ENCODE peak calls at places on chromosomes 1 and 21, in four cellular contexts. W is breast epithelium, R is pancreas, B is left lung. Q is an unnamed sample.

GRCh38 chr1:16396591-16396990 is 29.5 kb downstream of the SZRD1 start:
- DNase-seq in W (peak), B (peak), R (no peak), Q (no peak)

GRCh38 chr1:215279682-215280081 is 197.1 kb downstream of the KCNK2 start:
- DNase-seq in W (no peak), B (no peak), R (no peak), Q (no peak)

GRCh38 chr21:21103692-21104091 is 105.5 kb downstream of the NCAM2 start:
- DNase-seq in R (no peak), B (no peak), W (no peak), Q (no peak)

GRCh38 chr1:175941164-175941563 is 197.8 kb upstream of the TNR start:
- DNase-seq in B (no peak), W (no peak), R (no peak), Q (no peak)

GRCh38 chr1:17844146-17844826 is 89.2 kb downstream of the ACTL8 start:
- DNase-seq in R (no peak), W (no peak), B (no peak), Q (no peak)

GRCh38 chr1:202107321-202107761 is 15.4 kb upstream of the GPR37L1 start:
- DNase-seq in B (peak), W (peak), R (peak), Q (no peak)

GRCh38 chr1:7679873-7680790 is 91.0 kb upstream of the VAMP3 start:
- DNase-seq in B (no peak), W (no peak), R (peak), Q (no peak)

GRCh38 chr1:241647658-241648057 is 4.4 kb upstream of the WDR64 start:
- DNase-seq in B (no peak), R (no peak), W (no peak), Q (no peak)

GRCh38 chr21:35147439-35147838 is 98.3 kb upstream of the RUNX1 start:
- DNase-seq in W (no peak), B (no peak), R (no peak), Q (no peak)

GRCh38 chr1:150567717-150568561 is 11.5 kb downstream of the MCL1 start:
- DNase-seq in B (peak), W (peak), R (peak), Q (peak)

GRCh38 chr1:201503397-201504176 is 3.3 kb downstream of the CSRP1 start:
- DNase-seq in B (peak), W (peak), R (no peak), Q (peak)

GRCh38 chr1:204128464-204128963 is 23.3 kb downstream of the ETNK2 start:
- DNase-seq in R (no peak), B (no peak), W (no peak), Q (no peak)

GRCh38 chr1:8476021-8476420 is 158.1 kb downstream of the SLC45A1 start:
- DNase-seq in R (no peak), W (no peak), B (no peak), Q (no peak)

GRCh38 chr1:222529916-222530315 is 18.0 kb downstream of the HHIPL2 start:
- DNase-seq in B (no peak), R (no peak), W (no peak), Q (no peak)

GRCh38 chr1:200437556-200438203 is 27.8 kb upstream of the ZNF281 start:
- DNase-seq in R (no peak), B (no peak), W (no peak), Q (no peak)

GRCh38 chr21:15514073-15514946 is 215.5 kb upstream of the USP25 start:
- DNase-seq in B (no peak), W (no peak), R (no peak), Q (no peak)

GRCh38 chr1:206885341-206886060 is 11.7 kb upstream of the IL24 start:
- DNase-seq in B (no peak), W (peak), R (no peak), Q (no peak)

GRCh38 chr1:236159704-236160539 is 17.6 kb downstream of the GPR137B start:
- DNase-seq in R (no peak), W (no peak), B (no peak), Q (no peak)

GRCh38 chr21:14985306-14985705 is 79.5 kb downstream of the NRIP1 start:
- DNase-seq in R (no peak), W (no peak), B (no peak), Q (no peak)

GRCh38 chr1:59485171-59485570 is 188.3 kb downstream of the FGGY start:
- DNase-seq in B (no peak), W (no peak), R (no peak), Q (no peak)

GRCh38 chr1:59480188-59480888 is 183.4 kb downstream of the FGGY start:
- DNase-seq in B (no peak), W (no peak), R (no peak), Q (no peak)

GRCh38 chr1:59478822-59479221 is 181.9 kb downstream of the FGGY start:
- DNase-seq in B (no peak), R (no peak), W (no peak), Q (no peak)

GRCh38 chr1:59484090-59484489 is 187.2 kb downstream of the FGGY start:
- DNase-seq in R (no peak), B (no peak), W (no peak), Q (no peak)

GRCh38 chr1:59481915-59482505 is 185.1 kb downstream of the FGGY start:
- DNase-seq in W (no peak), B (no peak), R (no peak), Q (no peak)
- H3K27ac ChIP-seq in W (no peak), B (no peak), R (no peak), Q (no peak)

GRCh38 chr1:235083589-235084323 is 44.9 kb downstream of the TOMM20 start:
- DNase-seq in B (peak), R (peak), W (peak), Q (peak)
- H3K4me3 ChIP-seq in B (peak), R (peak), W (peak), Q (peak)

GRCh38 chr21:45848805-45849204 is 132.8 kb upstream of the COL6A1 start:
- DNase-seq in W (no peak), R (no peak), B (no peak), Q (no peak)
- H3K27ac ChIP-seq in W (no peak), R (no peak), B (no peak), Q (no peak)

DNA sequence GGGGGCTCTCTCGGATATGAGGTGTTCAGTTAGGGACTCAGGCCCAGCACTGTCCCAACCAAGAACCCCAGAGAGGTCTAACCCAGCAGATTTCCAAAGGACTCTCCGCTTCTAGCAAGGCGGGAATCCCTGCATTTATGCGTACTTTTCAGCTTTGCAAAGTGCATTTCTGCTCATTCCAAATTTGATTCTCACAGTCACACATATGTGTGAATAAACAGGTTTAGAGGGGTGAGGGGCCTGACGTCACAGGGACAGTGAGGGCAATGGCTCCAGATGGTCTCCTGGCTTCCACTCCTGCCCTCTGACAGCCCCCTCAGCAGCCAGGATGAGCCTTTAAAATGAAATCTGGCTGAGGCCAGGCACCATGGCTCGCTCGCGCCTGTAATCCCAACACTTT is 921 bp upstream of the ECE1 start:
- DNase-seq in W (no peak), R (no peak), B (no peak), Q (no peak)
- H3K4me3 ChIP-seq in W (peak), R (no peak), B (no peak), Q (no peak)

DNA sequence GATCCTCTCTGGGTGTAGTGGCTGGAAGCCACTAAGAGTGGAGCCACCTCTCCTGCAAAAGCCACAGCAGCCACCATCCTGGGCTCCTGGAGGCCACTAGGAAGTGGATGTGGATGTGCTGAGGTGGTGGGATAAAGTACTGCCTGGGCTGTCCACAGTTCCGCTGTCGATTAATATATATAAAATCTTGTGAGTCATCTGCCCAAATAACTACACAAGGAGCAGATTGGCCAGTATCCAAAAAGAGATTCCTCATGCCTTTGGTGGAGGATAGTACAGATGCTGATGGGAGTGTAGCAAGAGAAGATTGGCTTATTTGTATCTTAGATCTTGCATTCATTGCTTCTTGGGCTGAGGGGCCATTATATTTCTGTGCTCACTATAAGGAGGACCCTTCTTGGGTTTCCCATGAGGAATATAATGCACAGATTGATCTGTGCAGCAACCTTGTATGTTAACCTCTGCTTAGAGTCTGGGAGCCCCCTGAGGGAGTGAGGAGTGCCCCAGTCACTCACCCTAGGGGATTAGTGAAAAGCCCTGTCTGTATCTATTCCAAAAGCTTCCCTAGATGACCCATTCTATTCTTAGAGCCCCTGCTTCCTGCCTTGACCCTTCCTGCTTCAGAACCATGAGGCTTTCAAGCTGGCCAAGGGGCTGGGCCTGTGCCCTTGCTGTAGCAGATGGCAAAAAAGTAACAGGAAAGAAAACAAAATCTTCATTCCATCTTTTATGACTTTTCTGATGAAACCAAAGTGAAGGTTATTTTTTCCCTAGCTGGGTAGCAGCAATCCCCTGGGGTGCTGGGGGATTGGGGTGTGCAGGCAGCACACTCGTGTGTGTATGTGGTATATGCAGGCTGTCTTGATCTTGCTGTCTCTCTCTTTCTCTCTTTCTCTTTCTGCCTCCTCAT is 31.8 kb downstream of the RCSD1 start:
- DNase-seq in W (no peak), R (no peak), B (no peak), Q (no peak)
- H3K27ac ChIP-seq in W (peak), R (no peak), B (peak), Q (no peak)

GRCh38 chr1:24319962-24320361 is 805 bp downstream of the GRHL3 start:
- DNase-seq in W (no peak), B (no peak), R (no peak), Q (no peak)

GRCh38 chr1:24321150-24321549 is 2.0 kb downstream of the GRHL3 start:
- DNase-seq in W (no peak), B (no peak), R (no peak), Q (no peak)

GRCh38 chr1:24318238-24318987 is 744 bp upstream of the GRHL3 start:
- DNase-seq in R (no peak), W (no peak), B (no peak), Q (no peak)

GRCh38 chr1:24317081-24317480 is 2.1 kb upstream of the GRHL3 start:
- DNase-seq in B (no peak), R (no peak), W (peak), Q (no peak)

GRCh38 chr1:24318988-24319863 is at the start of gene GRHL3:
- DNase-seq in R (peak), W (peak), B (peak), Q (no peak)
- H3K4me3 ChIP-seq in R (peak), W (peak), B (no peak), Q (no peak)

GRCh38 chr1:28126778-28127430 is 38.5 kb upstream of the EYA3 start:
- DNase-seq in B (no peak), W (no peak), R (no peak), Q (no peak)
- H3K27ac ChIP-seq in B (peak), W (no peak), R (no peak), Q (peak)

GRCh38 chr1:226181996-226182714 is 4.4 kb downstream of the ACBD3 start:
- DNase-seq in W (no peak), B (peak), R (no peak), Q (no peak)

GRCh38 chr1:226185153-226186036 is 1.1 kb downstream of the ACBD3 start:
- DNase-seq in W (no peak), R (no peak), B (no peak), Q (no peak)

GRCh38 chr1:226187019-226187322 is 430 bp upstream of the ACBD3 start:
- DNase-seq in W (no peak), R (no peak), B (no peak), Q (no peak)

GRCh38 chr1:226186124-226187018 is at the start of gene ACBD3:
- DNase-seq in R (peak), B (peak), W (peak), Q (peak)

DNA sequence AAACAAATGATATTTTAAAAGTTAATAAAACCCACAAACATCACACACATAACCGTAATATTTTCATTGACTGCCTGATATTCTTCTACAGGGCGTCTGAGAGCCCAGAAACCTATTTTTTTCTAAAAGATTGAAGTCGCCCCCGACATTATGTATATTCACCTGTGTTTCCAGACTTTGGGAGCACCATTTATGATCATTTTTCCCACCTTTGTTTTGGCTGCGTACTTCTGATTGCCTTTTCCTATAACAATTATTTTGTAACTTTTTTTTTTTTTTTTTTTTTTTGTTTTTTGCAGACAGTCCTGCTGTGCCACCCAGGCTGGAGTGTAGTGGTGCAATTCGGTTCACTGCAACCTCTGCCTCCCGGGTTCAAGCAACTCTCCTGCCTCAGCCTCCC is 839 bp upstream of the ACBD3 start:
- DNase-seq in B (no peak), R (no peak), W (no peak), Q (no peak)
- H3K4me3 ChIP-seq in B (peak), R (peak), W (peak), Q (peak)

GRCh38 chr1:45608475-45609156 is 15.2 kb downstream of the CCDC17 start:
- DNase-seq in B (no peak), R (no peak), W (no peak), Q (no peak)
- H3K27ac ChIP-seq in B (peak), R (no peak), W (peak), Q (no peak)

GRCh38 chr21:46255166-46255565 is 26.6 kb upstream of the LSS start:
- DNase-seq in W (no peak), B (no peak), R (no peak), Q (no peak)

GRCh38 chr21:46255758-46256337 is 27.3 kb upstream of the LSS start:
- DNase-seq in R (no peak), B (no peak), W (no peak), Q (no peak)

GRCh38 chr21:46253610-46254124 is 25.1 kb upstream of the LSS start:
- DNase-seq in R (no peak), B (no peak), W (no peak), Q (no peak)

GRCh38 chr21:46252840-46253239 is 24.3 kb upstream of the LSS start:
- DNase-seq in W (no peak), R (no peak), B (no peak), Q (no peak)

GRCh38 chr21:46254208-46254975 is 25.8 kb upstream of the LSS start:
- DNase-seq in B (no peak), R (no peak), W (no peak), Q (no peak)
- H3K4me3 ChIP-seq in B (no peak), R (no peak), W (no peak), Q (no peak)